ENCODE peak calls at places on chromosomes 4 and X, in six cellular contexts. G is stimulated activated CD8-positive, alpha-beta memory T cell treated with anti-CD3 and anti-CD28 coated beads, Interleukin-15, amount 100 ng/mL, for 4 hours; O is caudate nucleus; X is CD4-positive, alpha-beta T cell; C is putamen; B is NCI-H1694 treated with DMSO at 0.1 percent for 48 hours. Q is an unnamed sample.

GRCh38 chr4:81828991-81829390 is 357.3 kb upstream of the RASGEF1B start:
- DNase-seq in X (no peak), C (no peak), G (no peak), B (no peak), O (no peak), Q (no peak)

GRCh38 chrX:31199051-31199769 is 127.4 kb upstream of the FTHL17 start:
- DNase-seq in X (no peak), B (no peak), C (no peak), G (no peak), O (no peak), Q (no peak)

GRCh38 chrX:65926095-65927019 is 113.5 kb downstream of the VSIG4 start:
- DNase-seq in O (no peak), G (no peak), X (no peak), C (no peak), B (no peak), Q (no peak)

GRCh38 chr4:150297861-150298474 is 219.7 kb downstream of the DCLK2 start:
- DNase-seq in O (no peak), C (peak), X (no peak), B (peak), G (no peak), Q (peak)

GRCh38 chrX:120468071-120468470 is 1.0 kb downstream of the LAMP2 start:
- DNase-seq in C (no peak), B (no peak), G (no peak), O (no peak), X (no peak), Q (no peak)

GRCh38 chrX:93422693-93423092 is 250.7 kb downstream of the NAP1L3 start:
- DNase-seq in G (no peak), X (no peak), O (no peak), C (peak), B (peak), Q (no peak)

GRCh38 chr4:111800551-111800950 is 344.7 kb upstream of the FAM241A start:
- DNase-seq in O (no peak), X (no peak), B (no peak), G (no peak), C (no peak), Q (no peak)

GRCh38 chr4:105471566-105472176 is 2.2 kb downstream of the PPA2 start:
- DNase-seq in O (peak), C (peak), B (peak), G (peak), X (peak), Q (peak)

GRCh38 chr4:139889194-139889762 is 223.7 kb downstream of the MGST2 start:
- DNase-seq in X (no peak), C (no peak), O (no peak), B (no peak), G (no peak), Q (no peak)

GRCh38 chr4:15931451-15932210 is 6.9 kb downstream of the FGFBP1 start:
- DNase-seq in X (no peak), O (no peak), G (no peak), B (no peak), C (no peak), Q (no peak)

GRCh38 chr4:189035654-189036053 is 896.4 kb downstream of the TRIML1 start:
- DNase-seq in B (no peak), G (no peak), C (no peak), X (no peak), O (no peak), Q (no peak)

GRCh38 chrX:124388562-124388961 is 42.2 kb downstream of the SH2D1A start:
- DNase-seq in O (peak), X (peak), B (peak), C (peak), G (peak), Q (peak)

GRCh38 chrX:38341442-38341841 is 11.0 kb upstream of the OTC start:
- DNase-seq in X (no peak), B (no peak), G (no peak), C (no peak), O (no peak), Q (no peak)

GRCh38 chr4:183057255-183057654 is 41.8 kb upstream of the WWC2 start:
- DNase-seq in C (no peak), B (no peak), O (no peak), G (no peak), X (no peak), Q (no peak)

GRCh38 chr4:21544410-21544809 is 404.2 kb downstream of the KCNIP4 start:
- DNase-seq in B (no peak), O (no peak), X (no peak), C (no peak), G (no peak), Q (no peak)

GRCh38 chr4:175034986-175035705 is 117.0 kb downstream of the ADAM29 start:
- DNase-seq in B (no peak), C (no peak), O (no peak), X (no peak), G (no peak), Q (no peak)

GRCh38 chr4:165404080-165404479 is 25.3 kb downstream of the CPE start:
- DNase-seq in G (no peak), O (no peak), X (no peak), B (no peak), C (no peak), Q (no peak)

GRCh38 chr4:101439926-101440325 is 92.6 kb upstream of the PPP3CA start:
- DNase-seq in G (no peak), X (no peak), C (no peak), O (no peak), B (no peak), Q (peak)

GRCh38 chr4:65381648-65382047 is 288.6 kb downstream of the EPHA5 start:
- DNase-seq in C (no peak), X (no peak), G (no peak), B (no peak), O (no peak), Q (no peak)

GRCh38 chr4:168515222-168516011 is 18.6 kb downstream of the PALLD start:
- DNase-seq in C (no peak), O (no peak), G (no peak), X (no peak), B (peak), Q (no peak)

GRCh38 chrX:17527135-17527701 is 152.2 kb downstream of the NHS start:
- DNase-seq in B (no peak), X (no peak), G (no peak), O (no peak), C (peak), Q (no peak)

GRCh38 chrX:22135171-22135711 is 103.1 kb downstream of the PHEX start:
- DNase-seq in O (no peak), G (no peak), X (no peak), B (peak), C (peak), Q (peak)

GRCh38 chr4:123671633-123672404 is 275.2 kb downstream of the SPRY1 start:
- DNase-seq in C (no peak), O (no peak), G (no peak), X (no peak), B (no peak), Q (no peak)

GRCh38 chr4:6474053-6474568 is 1.7 kb upstream of the PPP2R2C start:
- DNase-seq in X (no peak), O (no peak), C (no peak), B (no peak), G (no peak), Q (peak)

Q was measured in myocyte.